ENCODE peak calls at places on chromosomes 16 and 17, in seven cellular contexts. One of them, this sample, is unnamed.

GRCh38 chr16:64061621-64062020 is 1060.2 kb downstream of the CDH11 start:
- DNase-seq in left ventricle myocardium inferior: no peak
- DNase-seq in OCI-LY7: no peak
- DNase-seq in RWPE1: no peak
- DNase-seq in fibroblast of lung: peak
- DNase-seq in ovary: no peak
- DNase-seq in CD8-positive, alpha-beta T cell: no peak
- DNase-seq in this sample: no peak

GRCh38 chr16:11655655-11656054 is 12.6 kb upstream of the SNN start:
- DNase-seq in left ventricle myocardium inferior: no peak
- DNase-seq in OCI-LY7: no peak
- DNase-seq in RWPE1: no peak
- DNase-seq in fibroblast of lung: no peak
- DNase-seq in ovary: no peak
- DNase-seq in CD8-positive, alpha-beta T cell: no peak
- DNase-seq in this sample: no peak

GRCh38 chr17:36742267-36743000 is 141.1 kb downstream of the MRM1 start:
- DNase-seq in left ventricle myocardium inferior: no peak
- DNase-seq in OCI-LY7: no peak
- DNase-seq in RWPE1: no peak
- DNase-seq in fibroblast of lung: no peak
- DNase-seq in ovary: no peak
- DNase-seq in CD8-positive, alpha-beta T cell: no peak
- DNase-seq in this sample: no peak

GRCh38 chr16:87374313-87374712 is 9.3 kb downstream of the FBXO31 start:
- DNase-seq in left ventricle myocardium inferior: no peak
- DNase-seq in OCI-LY7: no peak
- DNase-seq in RWPE1: no peak
- DNase-seq in fibroblast of lung: no peak
- DNase-seq in ovary: no peak
- DNase-seq in CD8-positive, alpha-beta T cell: no peak
- DNase-seq in this sample: no peak

GRCh38 chr17:28523876-28524275 is 17.7 kb downstream of the FOXN1 start:
- DNase-seq in left ventricle myocardium inferior: no peak
- DNase-seq in OCI-LY7: no peak
- DNase-seq in RWPE1: no peak
- DNase-seq in fibroblast of lung: no peak
- DNase-seq in ovary: no peak
- DNase-seq in CD8-positive, alpha-beta T cell: no peak
- DNase-seq in this sample: no peak

GRCh38 chr17:78357177-78357586 is 2.7 kb downstream of the SOCS3 start:
- DNase-seq in left ventricle myocardium inferior: peak
- DNase-seq in OCI-LY7: no peak
- DNase-seq in RWPE1: no peak
- DNase-seq in fibroblast of lung: peak
- DNase-seq in ovary: peak
- DNase-seq in CD8-positive, alpha-beta T cell: no peak
- DNase-seq in this sample: no peak

GRCh38 chr16:5460701-5461100 is 363.1 kb upstream of the EEF2KMT start:
- DNase-seq in left ventricle myocardium inferior: no peak
- DNase-seq in OCI-LY7: no peak
- DNase-seq in RWPE1: no peak
- DNase-seq in fibroblast of lung: no peak
- DNase-seq in ovary: no peak
- DNase-seq in CD8-positive, alpha-beta T cell: no peak
- DNase-seq in this sample: no peak

GRCh38 chr16:22645868-22646267 is 135.2 kb downstream of the NPIPB5 start:
- DNase-seq in left ventricle myocardium inferior: no peak
- DNase-seq in OCI-LY7: no peak
- DNase-seq in RWPE1: no peak
- DNase-seq in fibroblast of lung: no peak
- DNase-seq in ovary: no peak
- DNase-seq in CD8-positive, alpha-beta T cell: no peak
- DNase-seq in this sample: no peak

GRCh38 chr17:38693700-38694329 is 11.3 kb upstream of the MLLT6 start:
- DNase-seq in left ventricle myocardium inferior: peak
- DNase-seq in OCI-LY7: no peak
- DNase-seq in RWPE1: no peak
- DNase-seq in fibroblast of lung: peak
- DNase-seq in ovary: peak
- DNase-seq in CD8-positive, alpha-beta T cell: no peak
- DNase-seq in this sample: peak

GRCh38 chr17:45742251-45742650 is 41.9 kb upstream of the CRHR1 start:
- DNase-seq in left ventricle myocardium inferior: no peak
- DNase-seq in OCI-LY7: no peak
- DNase-seq in RWPE1: no peak
- DNase-seq in fibroblast of lung: no peak
- DNase-seq in ovary: no peak
- DNase-seq in CD8-positive, alpha-beta T cell: no peak
- DNase-seq in this sample: no peak

GRCh38 chr16:80459331-80459777 is 81.4 kb upstream of the DYNLRB2 start:
- DNase-seq in left ventricle myocardium inferior: peak
- DNase-seq in OCI-LY7: no peak
- DNase-seq in RWPE1: no peak
- DNase-seq in fibroblast of lung: peak
- DNase-seq in ovary: peak
- DNase-seq in CD8-positive, alpha-beta T cell: no peak
- DNase-seq in this sample: no peak

GRCh38 chr16:81894592-81894991 is 115.5 kb downstream of the PLCG2 start:
- DNase-seq in left ventricle myocardium inferior: no peak
- DNase-seq in OCI-LY7: no peak
- DNase-seq in RWPE1: no peak
- DNase-seq in fibroblast of lung: no peak
- DNase-seq in ovary: no peak
- DNase-seq in CD8-positive, alpha-beta T cell: no peak
- DNase-seq in this sample: no peak
- TF ChIP-seq CTCF in left ventricle myocardium inferior: no peak
- TF ChIP-seq CTCF in OCI-LY7: no peak
- TF ChIP-seq CTCF in RWPE1: no peak
- TF ChIP-seq CTCF in fibroblast of lung: no peak
- TF ChIP-seq CTCF in ovary: no peak
- TF ChIP-seq CTCF in CD8-positive, alpha-beta T cell: no peak
- TF ChIP-seq CTCF in this sample: no peak

DNA sequence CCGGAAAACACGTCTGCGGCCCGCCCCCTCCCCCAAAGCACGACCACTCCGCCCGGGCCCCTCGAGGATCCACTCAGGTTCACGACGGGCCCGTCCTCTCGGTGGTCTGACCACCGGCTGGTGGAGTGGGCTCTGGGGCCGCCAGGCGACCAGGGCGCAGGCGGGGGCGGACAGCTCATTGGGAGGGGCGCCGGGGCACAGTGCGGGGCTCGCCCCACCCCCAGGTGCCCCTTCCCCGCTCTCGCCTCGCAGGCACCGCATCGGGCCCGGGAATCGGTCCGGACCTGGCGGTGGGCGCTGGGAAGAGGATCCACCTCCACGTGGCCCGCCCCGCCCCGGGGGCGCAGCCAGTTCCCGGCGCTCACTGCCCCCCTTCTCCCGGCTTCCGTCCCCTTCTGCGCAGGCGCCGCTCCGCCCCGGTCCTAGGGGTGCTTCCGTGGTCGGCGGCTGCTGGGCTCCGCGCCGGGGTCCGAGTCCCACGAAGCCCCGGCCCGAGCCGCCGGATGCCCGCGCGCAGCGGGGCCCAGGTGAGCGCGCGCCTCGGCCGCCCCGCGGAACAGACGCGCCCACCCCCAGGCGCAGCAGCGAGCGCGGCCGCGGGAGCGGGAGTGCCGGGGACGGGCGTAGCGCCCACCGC is at the start of gene MPG:
- DNase-seq in left ventricle myocardium inferior: peak
- DNase-seq in OCI-LY7: peak
- DNase-seq in RWPE1: peak
- DNase-seq in fibroblast of lung: peak
- DNase-seq in ovary: peak
- DNase-seq in CD8-positive, alpha-beta T cell: peak
- DNase-seq in this sample: peak
- H3K27ac ChIP-seq in left ventricle myocardium inferior: peak
- H3K27ac ChIP-seq in OCI-LY7: peak
- H3K27ac ChIP-seq in RWPE1: peak
- H3K27ac ChIP-seq in fibroblast of lung: peak
- H3K27ac ChIP-seq in ovary: peak
- H3K27ac ChIP-seq in CD8-positive, alpha-beta T cell: peak
- H3K27ac ChIP-seq in this sample: peak

DNA sequence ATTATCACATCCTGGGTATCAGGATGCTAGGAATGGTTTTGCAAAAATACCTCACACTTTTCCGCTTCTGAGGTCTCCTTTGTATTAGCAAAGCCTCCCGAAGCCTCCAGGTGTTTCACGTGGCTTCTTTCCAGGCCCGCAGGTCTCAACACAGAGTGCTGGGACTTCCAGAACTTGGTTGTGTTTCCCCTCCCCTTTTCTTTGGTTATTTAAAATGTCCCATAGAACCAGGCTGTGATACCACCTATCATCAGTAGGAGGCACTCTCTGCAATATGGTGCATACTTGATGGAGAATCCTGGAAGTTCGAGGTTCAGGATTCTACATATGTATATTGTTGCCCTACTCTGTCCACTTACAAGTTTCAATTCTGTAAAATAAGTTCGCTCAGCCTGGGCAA is 28.8 kb downstream of the ATP2C2 start:
- DNase-seq in left ventricle myocardium inferior: no peak
- DNase-seq in OCI-LY7: no peak
- DNase-seq in RWPE1: no peak
- DNase-seq in fibroblast of lung: no peak
- DNase-seq in ovary: no peak
- DNase-seq in CD8-positive, alpha-beta T cell: no peak
- DNase-seq in this sample: no peak
- TF ChIP-seq CTCF in left ventricle myocardium inferior: no peak
- TF ChIP-seq CTCF in OCI-LY7: peak
- TF ChIP-seq CTCF in RWPE1: peak
- TF ChIP-seq CTCF in fibroblast of lung: peak
- TF ChIP-seq CTCF in ovary: no peak
- TF ChIP-seq CTCF in CD8-positive, alpha-beta T cell: no peak
- TF ChIP-seq CTCF in this sample: no peak

DNA sequence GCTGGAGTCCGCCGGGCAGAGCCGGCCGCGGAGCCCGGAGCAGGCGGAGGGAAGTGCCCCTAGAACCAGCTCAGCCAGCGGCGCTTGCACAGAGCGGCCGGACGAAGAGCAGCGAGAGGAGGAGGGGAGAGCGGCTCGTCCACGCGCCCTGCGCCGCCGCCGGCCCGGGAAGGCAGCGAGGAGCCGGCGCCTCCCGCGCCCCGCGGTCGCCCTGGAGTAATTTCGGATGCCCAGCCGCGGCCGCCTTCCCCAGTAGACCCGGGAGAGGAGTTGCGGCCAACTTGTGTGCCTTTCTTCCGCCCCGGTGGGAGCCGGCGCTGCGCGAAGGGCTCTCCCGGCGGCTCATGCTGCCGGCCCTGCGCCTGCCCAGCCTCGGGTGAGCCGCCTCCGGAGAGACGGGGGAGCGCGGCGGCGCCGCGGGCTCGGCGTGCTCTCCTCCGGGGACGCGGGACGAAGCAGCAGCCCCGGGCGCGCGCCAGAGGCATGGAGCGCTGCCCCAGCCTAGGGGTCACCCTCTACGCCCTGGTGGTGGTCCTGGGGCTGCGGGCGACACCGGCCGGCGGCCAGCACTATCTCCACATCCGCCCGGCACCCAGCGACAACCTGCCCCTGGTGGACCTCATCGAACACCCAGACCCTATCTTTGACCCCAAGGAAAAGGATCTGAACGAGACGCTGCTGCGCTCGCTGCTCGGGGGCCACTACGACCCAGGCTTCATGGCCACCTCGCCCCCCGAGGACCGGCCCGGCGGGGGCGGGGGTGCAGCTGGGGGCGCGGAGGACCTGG is 435 bp downstream of the NOG start:
- DNase-seq in left ventricle myocardium inferior: peak
- DNase-seq in OCI-LY7: peak
- DNase-seq in RWPE1: peak
- DNase-seq in fibroblast of lung: peak
- DNase-seq in ovary: peak
- DNase-seq in CD8-positive, alpha-beta T cell: peak
- DNase-seq in this sample: peak
- H3K27ac ChIP-seq in left ventricle myocardium inferior: peak
- H3K27ac ChIP-seq in OCI-LY7: no peak
- H3K27ac ChIP-seq in RWPE1: peak
- H3K27ac ChIP-seq in fibroblast of lung: peak
- H3K27ac ChIP-seq in ovary: no peak
- H3K27ac ChIP-seq in CD8-positive, alpha-beta T cell: peak
- H3K27ac ChIP-seq in this sample: no peak

DNA sequence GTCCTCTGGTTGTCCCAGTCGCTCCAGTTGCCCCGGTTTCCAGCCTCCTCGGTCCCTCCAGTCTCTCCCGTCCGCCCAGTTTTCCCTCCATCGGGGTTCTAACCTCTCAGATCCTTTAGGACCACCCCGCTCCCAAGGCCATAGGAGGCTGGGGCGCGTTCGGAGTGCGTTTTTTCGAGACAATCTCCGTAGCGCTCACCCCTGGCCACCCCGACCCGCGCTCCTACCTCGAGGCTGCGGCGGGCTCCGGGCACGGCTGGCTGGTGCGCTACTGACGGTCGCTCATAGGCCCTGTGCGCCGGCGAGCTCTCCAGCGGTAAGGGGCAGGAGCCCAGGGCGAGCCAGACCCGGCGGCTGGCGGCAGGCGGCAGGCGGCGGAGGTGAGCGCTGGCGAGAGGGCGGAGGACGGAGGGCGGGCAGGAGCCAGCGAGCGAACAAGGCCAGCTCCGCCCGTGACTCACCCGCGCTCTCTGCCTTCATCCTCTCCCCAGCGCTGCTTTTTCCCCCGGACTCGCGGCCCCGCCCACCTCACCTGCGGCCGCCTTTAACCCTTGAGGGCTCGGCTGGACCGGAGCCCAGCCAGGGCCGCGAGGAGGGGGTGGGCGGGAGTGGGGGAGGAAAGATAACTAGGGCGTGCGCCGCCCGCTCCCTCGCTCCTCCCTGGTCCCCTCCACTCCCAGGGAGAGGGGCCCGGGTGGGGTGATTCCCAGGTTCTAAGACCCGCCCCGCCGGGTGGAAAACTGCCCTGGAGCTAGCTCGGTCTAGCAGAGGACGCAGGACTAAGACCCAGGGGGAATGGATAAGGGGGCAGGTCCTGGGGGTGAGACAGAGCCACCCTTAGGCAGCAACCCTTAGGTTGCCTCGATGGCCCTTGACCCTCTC is at the start of gene SP6:
- DNase-seq in left ventricle myocardium inferior: peak
- DNase-seq in OCI-LY7: no peak
- DNase-seq in RWPE1: peak
- DNase-seq in fibroblast of lung: peak
- DNase-seq in ovary: peak
- DNase-seq in CD8-positive, alpha-beta T cell: peak
- DNase-seq in this sample: peak
- TF ChIP-seq CTCF in left ventricle myocardium inferior: peak
- TF ChIP-seq CTCF in OCI-LY7: no peak
- TF ChIP-seq CTCF in RWPE1: peak
- TF ChIP-seq CTCF in fibroblast of lung: no peak
- TF ChIP-seq CTCF in ovary: no peak
- TF ChIP-seq CTCF in CD8-positive, alpha-beta T cell: no peak
- TF ChIP-seq CTCF in this sample: no peak

This sample was measured in pancreas.